ENCODE peak calls at places on chromosomes 11 and 22, in six cellular contexts. One of them, this sample, is unnamed.

GRCh38 chr11:114092478-114092877 is 33.0 kb downstream of the ZBTB16 start:
- DNase-seq in CD4-positive, alpha-beta memory T cell: no peak
- DNase-seq in astrocyte of the spinal cord: no peak
- DNase-seq in mammary epithelial cell: no peak
- DNase-seq in K562: no peak
- DNase-seq in brain microvascular endothelial cell: no peak
- DNase-seq in this sample: no peak

GRCh38 chr11:9219572-9219971 is 45.6 kb downstream of the DENND5A start:
- DNase-seq in CD4-positive, alpha-beta memory T cell: no peak
- DNase-seq in astrocyte of the spinal cord: peak
- DNase-seq in K562: no peak
- DNase-seq in brain microvascular endothelial cell: peak
- DNase-seq in mammary epithelial cell: peak
- DNase-seq in this sample: no peak

GRCh38 chr22:43628253-43628649 is 183.9 kb downstream of the EFCAB6 start:
- DNase-seq in K562: no peak
- DNase-seq in astrocyte of the spinal cord: no peak
- DNase-seq in mammary epithelial cell: no peak
- DNase-seq in CD4-positive, alpha-beta memory T cell: no peak
- DNase-seq in brain microvascular endothelial cell: no peak
- DNase-seq in this sample: no peak

GRCh38 chr11:84780689-84781293 is 846.4 kb downstream of the DLG2 start:
- DNase-seq in mammary epithelial cell: peak
- DNase-seq in K562: no peak
- DNase-seq in CD4-positive, alpha-beta memory T cell: no peak
- DNase-seq in brain microvascular endothelial cell: peak
- DNase-seq in astrocyte of the spinal cord: peak
- DNase-seq in this sample: no peak

GRCh38 chr11:74672956-74673895 is 58.0 kb downstream of the CHRDL2 start:
- DNase-seq in brain microvascular endothelial cell: peak
- DNase-seq in astrocyte of the spinal cord: peak
- DNase-seq in K562: peak
- DNase-seq in CD4-positive, alpha-beta memory T cell: no peak
- DNase-seq in mammary epithelial cell: peak
- DNase-seq in this sample: no peak

GRCh38 chr11:65391007-65391406 is 4.6 kb downstream of the FRMD8 start:
- DNase-seq in K562: no peak
- DNase-seq in brain microvascular endothelial cell: no peak
- DNase-seq in mammary epithelial cell: no peak
- DNase-seq in astrocyte of the spinal cord: peak
- DNase-seq in CD4-positive, alpha-beta memory T cell: no peak
- DNase-seq in this sample: no peak

GRCh38 chr11:1031121-1031899 is 5.2 kb downstream of the MUC6 start:
- DNase-seq in CD4-positive, alpha-beta memory T cell: no peak
- DNase-seq in brain microvascular endothelial cell: no peak
- DNase-seq in astrocyte of the spinal cord: no peak
- DNase-seq in mammary epithelial cell: no peak
- DNase-seq in K562: no peak
- DNase-seq in this sample: no peak

GRCh38 chr22:47836957-47837356 is 1074.5 kb downstream of the TBC1D22A start:
- DNase-seq in astrocyte of the spinal cord: no peak
- DNase-seq in CD4-positive, alpha-beta memory T cell: no peak
- DNase-seq in K562: no peak
- DNase-seq in mammary epithelial cell: no peak
- DNase-seq in brain microvascular endothelial cell: no peak
- DNase-seq in this sample: no peak

GRCh38 chr11:35316161-35316560 is 103.2 kb downstream of the SLC1A2 start:
- DNase-seq in CD4-positive, alpha-beta memory T cell: no peak
- DNase-seq in brain microvascular endothelial cell: no peak
- DNase-seq in astrocyte of the spinal cord: peak
- DNase-seq in mammary epithelial cell: no peak
- DNase-seq in K562: no peak
- DNase-seq in this sample: no peak

GRCh38 chr11:58067685-58068084 is 36.9 kb downstream of the OR6Q1 start:
- DNase-seq in mammary epithelial cell: no peak
- DNase-seq in brain microvascular endothelial cell: no peak
- DNase-seq in CD4-positive, alpha-beta memory T cell: no peak
- DNase-seq in K562: no peak
- DNase-seq in astrocyte of the spinal cord: no peak
- DNase-seq in this sample: no peak

GRCh38 chr11:47946682-47947575 is 33.4 kb upstream of the PTPRJ start:
- DNase-seq in mammary epithelial cell: peak
- DNase-seq in astrocyte of the spinal cord: peak
- DNase-seq in K562: peak
- DNase-seq in brain microvascular endothelial cell: peak
- DNase-seq in CD4-positive, alpha-beta memory T cell: no peak
- DNase-seq in this sample: peak

GRCh38 chr11:34154059-34154875 is 48.8 kb downstream of the NAT10 start:
- DNase-seq in K562: no peak
- DNase-seq in brain microvascular endothelial cell: no peak
- DNase-seq in mammary epithelial cell: no peak
- DNase-seq in CD4-positive, alpha-beta memory T cell: no peak
- DNase-seq in astrocyte of the spinal cord: no peak
- DNase-seq in this sample: no peak

GRCh38 chr11:123116486-123116885 is 54.5 kb upstream of the HSPA8 start:
- DNase-seq in astrocyte of the spinal cord: no peak
- DNase-seq in brain microvascular endothelial cell: no peak
- DNase-seq in CD4-positive, alpha-beta memory T cell: no peak
- DNase-seq in mammary epithelial cell: peak
- DNase-seq in K562: no peak
- DNase-seq in this sample: no peak

GRCh38 chr11:103055174-103055890 is 36.6 kb downstream of the DCUN1D5 start:
- DNase-seq in brain microvascular endothelial cell: peak
- DNase-seq in mammary epithelial cell: peak
- DNase-seq in astrocyte of the spinal cord: peak
- DNase-seq in CD4-positive, alpha-beta memory T cell: peak
- DNase-seq in K562: peak
- DNase-seq in this sample: no peak

GRCh38 chr11:59761985-59762384 is 6.8 kb downstream of the STX3 start:
- DNase-seq in CD4-positive, alpha-beta memory T cell: no peak
- DNase-seq in brain microvascular endothelial cell: no peak
- DNase-seq in mammary epithelial cell: no peak
- DNase-seq in K562: no peak
- DNase-seq in astrocyte of the spinal cord: no peak
- DNase-seq in this sample: no peak

GRCh38 chr11:115885446-115885978 is 381.3 kb upstream of the CADM1 start:
- DNase-seq in CD4-positive, alpha-beta memory T cell: no peak
- DNase-seq in mammary epithelial cell: no peak
- DNase-seq in brain microvascular endothelial cell: no peak
- DNase-seq in astrocyte of the spinal cord: no peak
- DNase-seq in K562: no peak
- DNase-seq in this sample: no peak

GRCh38 chr11:59965424-59965823 is 1.6 kb downstream of the OOSP4A start:
- DNase-seq in astrocyte of the spinal cord: no peak
- DNase-seq in brain microvascular endothelial cell: no peak
- DNase-seq in K562: no peak
- DNase-seq in CD4-positive, alpha-beta memory T cell: no peak
- DNase-seq in mammary epithelial cell: no peak
- DNase-seq in this sample: no peak

GRCh38 chr11:5364214-5364613 is 12.9 kb downstream of the OR51B6 start:
- DNase-seq in brain microvascular endothelial cell: peak
- DNase-seq in K562: peak
- DNase-seq in mammary epithelial cell: no peak
- DNase-seq in astrocyte of the spinal cord: peak
- DNase-seq in CD4-positive, alpha-beta memory T cell: no peak
- DNase-seq in this sample: no peak

GRCh38 chr11:32118025-32118974 is 27.4 kb downstream of the RCN1 start:
- DNase-seq in K562: no peak
- DNase-seq in astrocyte of the spinal cord: peak
- DNase-seq in mammary epithelial cell: peak
- DNase-seq in brain microvascular endothelial cell: peak
- DNase-seq in CD4-positive, alpha-beta memory T cell: no peak
- DNase-seq in this sample: no peak

GRCh38 chr11:8749202-8749601 is 66.6 kb downstream of the RPL27A start:
- DNase-seq in CD4-positive, alpha-beta memory T cell: no peak
- DNase-seq in K562: no peak
- DNase-seq in astrocyte of the spinal cord: no peak
- DNase-seq in mammary epithelial cell: no peak
- DNase-seq in brain microvascular endothelial cell: no peak
- DNase-seq in this sample: no peak

GRCh38 chr11:11760838-11761237 is 80.9 kb upstream of the USP47 start:
- DNase-seq in brain microvascular endothelial cell: no peak
- DNase-seq in K562: no peak
- DNase-seq in mammary epithelial cell: no peak
- DNase-seq in CD4-positive, alpha-beta memory T cell: no peak
- DNase-seq in astrocyte of the spinal cord: no peak
- DNase-seq in this sample: no peak

GRCh38 chr22:21666786-21667185 is 974 bp downstream of the PPIL2 start:
- DNase-seq in CD4-positive, alpha-beta memory T cell: no peak
- DNase-seq in brain microvascular endothelial cell: no peak
- DNase-seq in K562: peak
- DNase-seq in astrocyte of the spinal cord: no peak
- DNase-seq in mammary epithelial cell: no peak
- DNase-seq in this sample: no peak

GRCh38 chr11:78802058-78802633 is 227.5 kb upstream of the NARS2 start:
- DNase-seq in K562: no peak
- DNase-seq in astrocyte of the spinal cord: peak
- DNase-seq in CD4-positive, alpha-beta memory T cell: no peak
- DNase-seq in mammary epithelial cell: no peak
- DNase-seq in brain microvascular endothelial cell: no peak
- DNase-seq in this sample: peak

GRCh38 chr11:60899021-60899936 is 7.1 kb downstream of the PRPF19 start:
- DNase-seq in CD4-positive, alpha-beta memory T cell: peak
- DNase-seq in K562: peak
- DNase-seq in brain microvascular endothelial cell: peak
- DNase-seq in mammary epithelial cell: peak
- DNase-seq in astrocyte of the spinal cord: peak
- DNase-seq in this sample: no peak

GRCh38 chr11:11448626-11449025 is 95.6 kb upstream of the CSNK2A3 start:
- DNase-seq in astrocyte of the spinal cord: no peak
- DNase-seq in CD4-positive, alpha-beta memory T cell: no peak
- DNase-seq in K562: no peak
- DNase-seq in brain microvascular endothelial cell: no peak
- DNase-seq in mammary epithelial cell: no peak
- DNase-seq in this sample: no peak

GRCh38 chr11:104410336-104410735 is 246.4 kb upstream of the PDGFD start:
- DNase-seq in K562: no peak
- DNase-seq in astrocyte of the spinal cord: peak
- DNase-seq in mammary epithelial cell: no peak
- DNase-seq in CD4-positive, alpha-beta memory T cell: no peak
- DNase-seq in brain microvascular endothelial cell: no peak
- DNase-seq in this sample: no peak

This sample was measured in left lung.